ENCODE peak calls at places on chromosomes 7 and 10, in seven cellular contexts. Q is stimulated activated CD4-positive, alpha-beta T cell treated with anti-CD3 and anti-CD28 coated beads, Interleukin-1b, Interleukin-23, amount 100 ng/mL, for 4 hours; W is GF-D8; Z is psoas muscle; C is mammary epithelial cell; E is H4; I is mesenchymal stem cell. O is an unnamed sample.
A peak's percentile ranks its signal among the peaks of the same experiment; 100 is the strongest.

GRCh38 chr7:158265743-158266080 is 321.9 kb downstream of the PTPRN2 start:
- DNase-seq in Z (no peak), I (no peak), C (no peak), Q (no peak), E (no peak), W (no peak), O (no peak)

GRCh38 chr7:118026791-118027190 is 153.6 kb upstream of the CTTNBP2 start:
- DNase-seq in W (no peak), I (no peak), C (no peak), Q (no peak), Z (no peak), E (no peak), O (no peak)

GRCh38 chr7:155108144-155108901 is 38.2 kb downstream of the HTR5A start:
- DNase-seq in E (no peak), Z (no peak), W (no peak), Q (no peak), C (no peak), I (no peak), O (no peak)

GRCh38 chr10:44399478-44400451 is 14.9 kb upstream of the CXCL12 start:
- DNase-seq in W (no peak), Z (no peak), C (no peak), I (no peak), Q (no peak), E (no peak), O (no peak)

GRCh38 chr10:7406712-7407333 is 4.0 kb downstream of the SFMBT2 start:
- DNase-seq in Q (no peak), E (no peak), W (peak; percentile 2), C (no peak), I (peak; percentile 33), Z (no peak), O (no peak)

GRCh38 chr7:19089378-19089777 is 28.1 kb downstream of the TWIST1 start:
- DNase-seq in C (no peak), Q (no peak), E (no peak), W (no peak), Z (no peak), I (no peak), O (no peak)

GRCh38 chr10:59206204-59206720 is 29.8 kb downstream of the PHYHIPL start:
- DNase-seq in I (no peak), E (no peak), Z (no peak), Q (no peak), W (no peak), C (no peak), O (no peak)

GRCh38 chr10:29736325-29737208 is 101.8 kb upstream of the SVIL start:
- DNase-seq in Z (peak; percentile 75), I (peak; percentile 72), Q (peak; percentile 24), C (peak; percentile 61), W (no peak), E (no peak), O (no peak)

GRCh38 chr7:154676422-154677073 is 326.4 kb downstream of the PAXIP1 start:
- DNase-seq in Z (no peak), E (peak; percentile 59), Q (no peak), I (no peak), C (no peak), W (no peak), O (no peak)

GRCh38 chr7:22725585-22725984 is 1.4 kb upstream of the IL6 start:
- DNase-seq in I (peak; percentile 60), W (no peak), Z (no peak), C (no peak), E (peak; percentile 71), Q (no peak), O (peak; percentile 37)

GRCh38 chr7:117623606-117624005 is 143.8 kb downstream of the CFTR start:
- DNase-seq in E (no peak), Q (no peak), Z (no peak), W (no peak), I (no peak), C (no peak), O (peak; percentile 79)

GRCh38 chr10:103861501-103861900 is 6.1 kb upstream of the SH3PXD2A start:
- DNase-seq in W (no peak), C (peak; percentile 82), I (peak; percentile 40), E (no peak), Z (no peak), Q (no peak), O (peak; percentile 77)

GRCh38 chr10:48205918-48206317 is 68.6 kb downstream of the FRMPD2 start:
- DNase-seq in W (no peak), I (no peak), Q (no peak), E (no peak), C (peak; percentile 7), Z (no peak), O (no peak)

GRCh38 chr7:19377611-19378339 is 232.6 kb upstream of the FERD3L start:
- DNase-seq in Q (no peak), W (no peak), I (peak; percentile 72), E (peak; percentile 86), C (no peak), Z (no peak), O (no peak)

GRCh38 chr10:86900955-86901354 is 56.5 kb downstream of the MMRN2 start:
- DNase-seq in Z (peak; percentile 75), C (no peak), I (peak; percentile 67), Q (no peak), E (no peak), W (no peak), O (no peak)

GRCh38 chr7:132160525-132161230 is 415.6 kb downstream of the PLXNA4 start:
- DNase-seq in C (no peak), E (no peak), I (no peak), Z (no peak), Q (no peak), W (no peak), O (no peak)

GRCh38 chr10:32377458-32378370 is 30.8 kb upstream of the EPC1 start:
- DNase-seq in W (peak; percentile 26), Q (no peak), C (peak; percentile 50), I (peak; percentile 65), Z (no peak), E (peak; percentile 7), O (peak; percentile 54)

GRCh38 chr10:83982812-83983211 is 156.5 kb upstream of the GHITM start:
- DNase-seq in E (no peak), C (no peak), I (no peak), Q (no peak), Z (no peak), W (no peak), O (no peak)

GRCh38 chr10:74994714-74995308 is 116.6 kb upstream of the SAMD8 start:
- DNase-seq in Z (no peak), C (no peak), Q (no peak), E (no peak), W (no peak), I (peak; percentile 24), O (no peak)

GRCh38 chr7:5553298-5553877 is 129.8 kb upstream of the TNRC18 start:
- DNase-seq in C (no peak), E (peak; percentile 28), W (no peak), I (no peak), Q (no peak), Z (no peak), O (no peak)

GRCh38 chr7:50725774-50726173 is 56.9 kb downstream of the GRB10 start:
- DNase-seq in Q (no peak), I (no peak), Z (no peak), W (no peak), C (no peak), E (no peak), O (no peak)

GRCh38 chr7:155338632-155339320 is 41.1 kb downstream of the INSIG1 start:
- DNase-seq in I (no peak), E (no peak), Z (no peak), Q (peak; percentile 23), W (no peak), C (no peak), O (no peak)

GRCh38 chr10:99532687-99533495 is at the start of gene NKX2-3:
- DNase-seq in I (peak; percentile 99), W (peak; percentile 93), Z (peak; percentile 63), Q (peak; percentile 37), C (no peak), E (no peak), O (peak; percentile 42)

GRCh38 chr10:47076949-47077348 is 165.7 kb downstream of the PTPN20 start:
- DNase-seq in I (no peak), E (peak; percentile 55), C (peak; percentile 31), W (no peak), Z (no peak), Q (no peak), O (no peak)

GRCh38 chr10:60114765-60115586 is 208.6 kb upstream of the CCDC6 start:
- DNase-seq in C (peak; percentile 55), Q (no peak), Z (no peak), W (no peak), E (peak; percentile 49), I (peak; percentile 68), O (peak; percentile 69)

GRCh38 chr10:29689001-29689400 is 54.2 kb upstream of the SVIL start:
- DNase-seq in I (peak; percentile 83), C (peak; percentile 73), Z (no peak), W (no peak), E (peak; percentile 20), Q (no peak), O (peak; percentile 33)

GRCh38 chr7:13017325-13017853 is 330.0 kb downstream of the ARL4A start:
- DNase-seq in W (no peak), Z (no peak), E (peak; percentile 65), I (peak; percentile 80), Q (no peak), C (peak; percentile 62), O (no peak)

GRCh38 chr7:125775319-125775718 is 845.7 kb upstream of the POT1 start:
- DNase-seq in E (no peak), C (no peak), Q (no peak), Z (no peak), W (no peak), I (no peak), O (no peak)

GRCh38 chr10:106746888-106747287 is 417.6 kb downstream of the SORCS1 start:
- DNase-seq in E (no peak), C (no peak), Z (no peak), Q (no peak), W (no peak), I (no peak), O (no peak)

GRCh38 chr10:131686781-131687419 is 213.9 kb upstream of the PPP2R2D start:
- DNase-seq in I (no peak), E (no peak), Q (no peak), Z (no peak), C (no peak), W (no peak), O (no peak)

GRCh38 chr7:96084880-96085551 is 236.9 kb downstream of the SLC25A13 start:
- DNase-seq in Q (no peak), Z (no peak), W (no peak), I (peak; percentile 3), E (peak; percentile 76), C (peak; percentile 85), O (no peak)

GRCh38 chr7:913736-914520 is 37.6 kb downstream of the GET4 start:
- DNase-seq in Q (no peak), W (no peak), I (no peak), Z (no peak), E (peak; percentile 76), C (peak; percentile 70), O (no peak)

GRCh38 chr10:92691591-92692084 is 1.9 kb downstream of the HHEX start:
- DNase-seq in W (peak; percentile 89), E (no peak), Q (no peak), C (no peak), Z (peak; percentile 56), I (peak; percentile 56), O (no peak)